ENCODE peak calls at places on chromosomes 13 and 19, in four cellular contexts. One of them, this sample, is unnamed.

GRCh38 chr19:4910594-4911273 is 1.4 kb downstream of the UHRF1 start:
- DNase-seq in KG1: peak; percentile 50
- DNase-seq in putamen: no peak
- DNase-seq in activated naive CD8-positive, alpha-beta T cell treated with anti-CD3 and anti-CD28 coated beads for 36 hours: no peak
- DNase-seq in this sample: no peak

GRCh38 chr13:30618186-30618937 is 642 bp downstream of the USPL1 start:
- DNase-seq in KG1: no peak
- DNase-seq in putamen: no peak
- DNase-seq in activated naive CD8-positive, alpha-beta T cell treated with anti-CD3 and anti-CD28 coated beads for 36 hours: peak; percentile 25
- DNase-seq in this sample: peak; percentile 20

GRCh38 chr13:89565711-89566110 is 1781.8 kb upstream of the MIR17HG start:
- DNase-seq in KG1: no peak
- DNase-seq in putamen: no peak
- DNase-seq in activated naive CD8-positive, alpha-beta T cell treated with anti-CD3 and anti-CD28 coated beads for 36 hours: no peak
- DNase-seq in this sample: no peak

GRCh38 chr19:6378036-6378435 is 2.3 kb upstream of the PSPN start:
- DNase-seq in KG1: no peak
- DNase-seq in putamen: no peak
- DNase-seq in activated naive CD8-positive, alpha-beta T cell treated with anti-CD3 and anti-CD28 coated beads for 36 hours: no peak
- DNase-seq in this sample: no peak

GRCh38 chr13:60348097-60348496 is 48.9 kb upstream of the TDRD3 start:
- DNase-seq in KG1: no peak
- DNase-seq in putamen: no peak
- DNase-seq in activated naive CD8-positive, alpha-beta T cell treated with anti-CD3 and anti-CD28 coated beads for 36 hours: no peak
- DNase-seq in this sample: no peak

GRCh38 chr19:5024282-5024681 is 55.4 kb downstream of the KDM4B start:
- DNase-seq in KG1: no peak
- DNase-seq in putamen: no peak
- DNase-seq in activated naive CD8-positive, alpha-beta T cell treated with anti-CD3 and anti-CD28 coated beads for 36 hours: no peak
- DNase-seq in this sample: no peak

GRCh38 chr13:72521965-72522661 is 205.3 kb downstream of the MZT1 start:
- DNase-seq in KG1: no peak
- DNase-seq in putamen: no peak
- DNase-seq in activated naive CD8-positive, alpha-beta T cell treated with anti-CD3 and anti-CD28 coated beads for 36 hours: no peak
- DNase-seq in this sample: no peak

GRCh38 chr19:29215322-29215845 is 2.4 kb upstream of the UQCRFS1 start:
- DNase-seq in KG1: no peak
- DNase-seq in putamen: no peak
- DNase-seq in activated naive CD8-positive, alpha-beta T cell treated with anti-CD3 and anti-CD28 coated beads for 36 hours: no peak
- DNase-seq in this sample: no peak